ENCODE peak calls at places on chromosome 12, in nine cellular contexts. One of them, this sample, is unnamed.
A peak's percentile ranks its signal among the peaks of the same experiment; 100 is the strongest.

GRCh38 chr12:130818381-130819247 is 20.4 kb downstream of the STX2 start:
- DNase-seq in T-cell: peak; percentile 71
- DNase-seq in sigmoid colon: peak; percentile 79
- DNase-seq in fibroblast of lung: peak; percentile 25
- DNase-seq in GM03348: peak; percentile 90
- DNase-seq in pons: no peak
- DNase-seq in progenitor cell of endocrine pancreas: peak; percentile 80
- DNase-seq in GM19239: peak; percentile 86
- DNase-seq in fibroblast of mammary gland: peak; percentile 57
- DNase-seq in this sample: peak; percentile 70

GRCh38 chr12:51905507-51906438 is 1.5 kb upstream of the ACVRL1 start:
- DNase-seq in T-cell: no peak
- DNase-seq in sigmoid colon: peak; percentile 94
- DNase-seq in fibroblast of lung: peak; percentile 74
- DNase-seq in GM03348: peak; percentile 81
- DNase-seq in pons: no peak
- DNase-seq in progenitor cell of endocrine pancreas: no peak
- DNase-seq in GM19239: no peak
- DNase-seq in fibroblast of mammary gland: peak; percentile 81
- DNase-seq in this sample: no peak

GRCh38 chr12:121026274-121027045 is 10.2 kb upstream of the C12orf43 start:
- DNase-seq in T-cell: no peak
- DNase-seq in sigmoid colon: no peak
- DNase-seq in fibroblast of lung: no peak
- DNase-seq in GM03348: no peak
- DNase-seq in pons: no peak
- DNase-seq in progenitor cell of endocrine pancreas: no peak
- DNase-seq in GM19239: no peak
- DNase-seq in fibroblast of mammary gland: no peak
- DNase-seq in this sample: no peak

GRCh38 chr12:71610036-71610795 is 53.4 kb downstream of the ZFC3H1 start:
- DNase-seq in T-cell: no peak
- DNase-seq in sigmoid colon: no peak
- DNase-seq in fibroblast of lung: no peak
- DNase-seq in GM03348: no peak
- DNase-seq in pons: no peak
- DNase-seq in progenitor cell of endocrine pancreas: no peak
- DNase-seq in GM19239: no peak
- DNase-seq in fibroblast of mammary gland: no peak
- DNase-seq in this sample: no peak

GRCh38 chr12:49557917-49558215 is 10.1 kb downstream of the MCRS1 start:
- DNase-seq in T-cell: no peak
- DNase-seq in sigmoid colon: no peak
- DNase-seq in fibroblast of lung: no peak
- DNase-seq in GM03348: no peak
- DNase-seq in pons: no peak
- DNase-seq in progenitor cell of endocrine pancreas: no peak
- DNase-seq in GM19239: no peak
- DNase-seq in fibroblast of mammary gland: no peak
- DNase-seq in this sample: no peak

GRCh38 chr12:11877102-11877826 is 193.5 kb upstream of the BCL2L14 start:
- DNase-seq in T-cell: no peak
- DNase-seq in sigmoid colon: no peak
- DNase-seq in fibroblast of lung: no peak
- DNase-seq in GM03348: no peak
- DNase-seq in pons: no peak
- DNase-seq in progenitor cell of endocrine pancreas: no peak
- DNase-seq in GM19239: no peak
- DNase-seq in fibroblast of mammary gland: no peak
- DNase-seq in this sample: no peak

GRCh38 chr12:80100566-80100965 is 1.2 kb downstream of the OTOGL start:
- DNase-seq in T-cell: no peak
- DNase-seq in sigmoid colon: no peak
- DNase-seq in fibroblast of lung: peak; percentile 64
- DNase-seq in GM03348: peak; percentile 12
- DNase-seq in pons: no peak
- DNase-seq in progenitor cell of endocrine pancreas: no peak
- DNase-seq in GM19239: no peak
- DNase-seq in fibroblast of mammary gland: peak; percentile 58
- DNase-seq in this sample: no peak

GRCh38 chr12:9143929-9144328 is 28.2 kb upstream of the A2M start:
- DNase-seq in T-cell: no peak
- DNase-seq in sigmoid colon: no peak
- DNase-seq in fibroblast of lung: no peak
- DNase-seq in GM03348: no peak
- DNase-seq in pons: no peak
- DNase-seq in progenitor cell of endocrine pancreas: no peak
- DNase-seq in GM19239: no peak
- DNase-seq in fibroblast of mammary gland: no peak
- DNase-seq in this sample: no peak

GRCh38 chr12:104063712-104064030 is 660 bp upstream of the HCFC2 start:
- DNase-seq in T-cell: no peak
- DNase-seq in sigmoid colon: peak; percentile 65
- DNase-seq in fibroblast of lung: no peak
- DNase-seq in GM03348: no peak
- DNase-seq in pons: peak; percentile 32
- DNase-seq in progenitor cell of endocrine pancreas: no peak
- DNase-seq in GM19239: peak; percentile 16
- DNase-seq in fibroblast of mammary gland: peak; percentile 48
- DNase-seq in this sample: no peak

GRCh38 chr12:117968826-117969659 is at the start of gene KSR2:
- DNase-seq in T-cell: peak; percentile 26
- DNase-seq in sigmoid colon: peak; percentile 43
- DNase-seq in fibroblast of lung: no peak
- DNase-seq in GM03348: peak; percentile 62
- DNase-seq in pons: no peak
- DNase-seq in progenitor cell of endocrine pancreas: peak; percentile 81
- DNase-seq in GM19239: peak; percentile 39
- DNase-seq in fibroblast of mammary gland: no peak
- DNase-seq in this sample: peak; percentile 34

GRCh38 chr12:22406622-22407021 is 72.1 kb upstream of the ST8SIA1 start:
- DNase-seq in T-cell: no peak
- DNase-seq in sigmoid colon: no peak
- DNase-seq in fibroblast of lung: no peak
- DNase-seq in GM03348: no peak
- DNase-seq in pons: no peak
- DNase-seq in progenitor cell of endocrine pancreas: no peak
- DNase-seq in GM19239: no peak
- DNase-seq in fibroblast of mammary gland: no peak
- DNase-seq in this sample: no peak

GRCh38 chr12:101078881-101079280 is 131.2 kb downstream of the SLC5A8 start:
- DNase-seq in T-cell: no peak
- DNase-seq in sigmoid colon: no peak
- DNase-seq in fibroblast of lung: no peak
- DNase-seq in GM03348: no peak
- DNase-seq in pons: peak; percentile 69
- DNase-seq in progenitor cell of endocrine pancreas: no peak
- DNase-seq in GM19239: no peak
- DNase-seq in fibroblast of mammary gland: no peak
- DNase-seq in this sample: no peak

GRCh38 chr12:1256285-1256684 is 265.3 kb downstream of the ERC1 start:
- DNase-seq in T-cell: no peak
- DNase-seq in sigmoid colon: no peak
- DNase-seq in fibroblast of lung: no peak
- DNase-seq in GM03348: no peak
- DNase-seq in pons: no peak
- DNase-seq in progenitor cell of endocrine pancreas: no peak
- DNase-seq in GM19239: no peak
- DNase-seq in fibroblast of mammary gland: no peak
- DNase-seq in this sample: no peak

GRCh38 chr12:21751517-21751916 is 23.0 kb downstream of the KCNJ8 start:
- DNase-seq in T-cell: no peak
- DNase-seq in sigmoid colon: no peak
- DNase-seq in fibroblast of lung: peak; percentile 83
- DNase-seq in GM03348: no peak
- DNase-seq in pons: no peak
- DNase-seq in progenitor cell of endocrine pancreas: no peak
- DNase-seq in GM19239: no peak
- DNase-seq in fibroblast of mammary gland: peak; percentile 80
- DNase-seq in this sample: no peak

GRCh38 chr12:39427360-39427808 is 15.5 kb downstream of the KIF21A start:
- DNase-seq in T-cell: no peak
- DNase-seq in sigmoid colon: no peak
- DNase-seq in fibroblast of lung: peak; percentile 8
- DNase-seq in GM03348: no peak
- DNase-seq in pons: no peak
- DNase-seq in progenitor cell of endocrine pancreas: no peak
- DNase-seq in GM19239: no peak
- DNase-seq in fibroblast of mammary gland: peak; percentile 41
- DNase-seq in this sample: no peak

GRCh38 chr12:127179199-127179598 is 1087.8 kb upstream of the TMEM132C start:
- DNase-seq in T-cell: no peak
- DNase-seq in sigmoid colon: no peak
- DNase-seq in fibroblast of lung: no peak
- DNase-seq in GM03348: peak; percentile 76
- DNase-seq in pons: no peak
- DNase-seq in progenitor cell of endocrine pancreas: no peak
- DNase-seq in GM19239: no peak
- DNase-seq in fibroblast of mammary gland: peak; percentile 92
- DNase-seq in this sample: no peak

GRCh38 chr12:80406253-80406652 is 37.8 kb upstream of the PTPRQ start:
- DNase-seq in T-cell: no peak
- DNase-seq in sigmoid colon: no peak
- DNase-seq in fibroblast of lung: no peak
- DNase-seq in GM03348: no peak
- DNase-seq in pons: no peak
- DNase-seq in progenitor cell of endocrine pancreas: no peak
- DNase-seq in GM19239: no peak
- DNase-seq in fibroblast of mammary gland: no peak
- DNase-seq in this sample: no peak